ENCODE peak calls at places on chromosomes 11 and 22, in eight cellular contexts. A, H, M, P, S, I, N and E are unnamed samples.

GRCh38 chr11:13486926-13487660 is 8.7 kb downstream of the PTH start:
- DNase-seq in S (no peak), A (peak), M (peak), H (peak), I (no peak), P (peak), N (peak), E (peak)

GRCh38 chr11:67031791-67032561 is 9.0 kb downstream of the SYT12 start:
- DNase-seq in S (no peak), H (no peak), A (no peak), M (no peak), N (peak), I (no peak), P (no peak), E (no peak)

GRCh38 chr11:65454311-65454695 is 31.7 kb downstream of the NEAT1 start:
- DNase-seq in H (no peak), M (no peak), P (no peak), S (no peak), I (no peak), N (peak), A (peak), E (peak)

GRCh38 chr11:113493205-113493604 is 18.0 kb upstream of the DRD2 start:
- DNase-seq in S (no peak), M (no peak), A (no peak), H (no peak), N (no peak), I (no peak), P (no peak), E (no peak)

GRCh38 chr11:128342511-128343133 is 244.7 kb downstream of the ETS1 start:
- DNase-seq in N (peak), I (peak), P (peak), S (no peak), M (peak), H (peak), A (peak), E (peak)

GRCh38 chr22:23122992-23123803 is 18.6 kb downstream of the RSPH14 start:
- DNase-seq in M (no peak), I (no peak), P (no peak), N (no peak), H (no peak), A (no peak), S (no peak), E (no peak)

GRCh38 chr22:32622762-32623147 is 148.1 kb downstream of the FBXO7 start:
- DNase-seq in N (no peak), M (no peak), S (no peak), A (no peak), P (no peak), H (no peak), I (no peak), E (no peak)

GRCh38 chr11:65395961-65396530 is 9.6 kb downstream of the FRMD8 start:
- DNase-seq in N (no peak), P (no peak), M (no peak), I (no peak), H (no peak), S (no peak), A (no peak), E (no peak)

GRCh38 chr11:69398529-69399492 is 82.7 kb upstream of the LINC01488 start:
- DNase-seq in M (peak), N (no peak), A (peak), H (no peak), S (no peak), P (no peak), I (no peak), E (peak)

GRCh38 chr11:1953489-1954284 is 6.6 kb downstream of the MRPL23 start:
- DNase-seq in S (no peak), P (no peak), I (peak), N (no peak), H (peak), M (no peak), A (no peak), E (no peak)

GRCh38 chr11:108483163-108483562 is 15.0 kb downstream of the POGLUT3 start:
- DNase-seq in I (no peak), N (peak), A (no peak), H (no peak), S (no peak), M (no peak), P (no peak), E (no peak)

GRCh38 chr11:32939866-32940265 is 47.3 kb downstream of the QSER1 start:
- DNase-seq in H (no peak), S (no peak), M (no peak), I (no peak), N (peak), A (no peak), P (no peak), E (no peak)

GRCh38 chr11:108117746-108118371 is 3.5 kb upstream of the ACAT1 start:
- DNase-seq in A (no peak), M (no peak), S (no peak), P (peak), H (no peak), I (no peak), N (peak), E (peak)

GRCh38 chr11:46658259-46658658 is 40.9 kb downstream of the ATG13 start:
- DNase-seq in P (no peak), I (peak), H (no peak), N (peak), M (no peak), S (no peak), A (peak), E (peak)

GRCh38 chr22:50711446-50712340 is 26.3 kb upstream of the ACR start:
- DNase-seq in I (no peak), S (no peak), H (peak), P (no peak), A (no peak), M (no peak), N (no peak), E (no peak)

GRCh38 chr22:43060213-43060612 is 29.0 kb downstream of the TTLL1 start:
- DNase-seq in A (no peak), P (peak), H (no peak), M (peak), N (peak), S (no peak), I (no peak), E (no peak)

DNA sequence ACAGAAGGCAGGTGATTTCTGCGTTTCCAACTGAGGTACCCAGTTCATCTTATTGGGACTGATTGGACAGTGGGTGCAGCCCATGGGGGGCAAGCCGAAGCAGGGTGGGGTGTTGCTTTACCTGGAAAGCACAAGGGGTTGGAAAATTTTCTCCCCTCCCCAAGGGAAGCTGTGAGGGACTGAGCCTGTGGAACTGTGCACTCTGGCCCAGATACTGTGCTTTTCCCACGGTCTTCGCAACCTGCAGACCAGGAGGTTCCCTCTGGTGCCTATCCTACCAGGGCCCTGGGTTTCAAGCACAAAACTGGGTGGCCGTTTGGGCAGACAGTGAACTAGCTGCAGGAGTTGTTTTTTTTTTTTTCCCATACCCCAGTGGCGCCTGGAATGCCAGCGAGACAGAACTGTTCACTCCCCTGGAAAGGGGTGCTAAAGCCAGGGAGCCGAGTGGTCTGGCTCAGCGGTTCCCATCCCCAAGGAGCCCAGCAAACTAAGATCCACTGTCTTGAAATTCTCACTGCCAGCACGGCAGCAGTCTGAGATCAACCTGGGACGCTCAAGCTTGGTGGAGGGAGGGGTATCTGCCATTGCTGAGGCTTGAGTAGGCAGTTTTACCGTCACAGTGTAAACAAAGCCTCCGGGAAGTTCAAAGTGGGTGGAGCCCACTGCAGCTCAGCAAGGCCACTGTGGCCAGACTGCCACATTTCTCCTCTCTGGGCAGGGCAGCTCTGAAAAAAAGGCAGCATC is 97.2 kb downstream of the JRKL start:
- DNase-seq in S (no peak), I (no peak), M (peak), A (peak), P (no peak), H (no peak), N (peak), E (no peak)
- H3K4me3 ChIP-seq in S (no peak), I (no peak), M (no peak), A (no peak), P (no peak), H (no peak), N (no peak), E (no peak)

DNA sequence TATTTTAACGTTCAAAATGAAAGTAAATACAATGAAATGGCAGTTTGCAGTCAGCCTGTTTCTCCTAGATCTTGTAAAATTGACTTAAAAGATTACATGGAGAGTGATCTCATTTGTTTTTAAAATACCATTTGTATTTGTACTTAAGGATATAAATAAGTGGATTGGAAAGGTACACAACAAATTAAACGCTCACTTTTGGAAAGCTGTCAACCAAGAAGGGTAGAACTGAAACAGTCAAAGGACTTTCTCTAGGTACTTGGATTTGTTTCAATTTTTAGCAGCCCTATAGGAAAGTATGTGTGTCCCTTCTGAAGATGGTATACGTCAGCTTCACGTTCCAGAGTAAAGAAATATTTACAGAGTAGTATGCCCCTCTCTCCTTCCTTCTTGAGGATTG is 7.3 kb downstream of the TBRG1 start:
- DNase-seq in S (no peak), N (no peak), M (no peak), A (no peak), P (no peak), I (no peak), H (no peak), E (no peak)
- H3K4me3 ChIP-seq in S (no peak), N (no peak), M (no peak), A (no peak), P (no peak), I (no peak), H (no peak), E (no peak)

GRCh38 chr11:16603245-16603644 is 135.2 kb upstream of the C11orf58 start:
- DNase-seq in S (no peak), H (no peak), M (no peak), I (no peak), N (no peak), A (no peak), P (no peak), E (no peak)

GRCh38 chr11:16596231-16596630 is 142.2 kb upstream of the C11orf58 start:
- DNase-seq in S (no peak), N (no peak), A (no peak), H (no peak), I (no peak), M (no peak), P (no peak), E (no peak)

GRCh38 chr11:16598032-16598431 is 140.4 kb upstream of the C11orf58 start:
- DNase-seq in N (no peak), M (no peak), H (no peak), I (no peak), A (no peak), S (no peak), P (no peak), E (no peak)

GRCh38 chr11:16603890-16604783 is 134.3 kb upstream of the C11orf58 start:
- DNase-seq in S (no peak), P (no peak), A (peak), I (no peak), M (peak), H (peak), N (no peak), E (no peak)

GRCh38 chr11:16598906-16599305 is 139.5 kb upstream of the C11orf58 start:
- DNase-seq in P (no peak), S (no peak), A (no peak), H (no peak), I (no peak), N (no peak), M (no peak), E (no peak)
- H3K4me3 ChIP-seq in P (no peak), S (no peak), A (no peak), H (no peak), I (no peak), N (no peak), M (no peak), E (no peak)

DNA sequence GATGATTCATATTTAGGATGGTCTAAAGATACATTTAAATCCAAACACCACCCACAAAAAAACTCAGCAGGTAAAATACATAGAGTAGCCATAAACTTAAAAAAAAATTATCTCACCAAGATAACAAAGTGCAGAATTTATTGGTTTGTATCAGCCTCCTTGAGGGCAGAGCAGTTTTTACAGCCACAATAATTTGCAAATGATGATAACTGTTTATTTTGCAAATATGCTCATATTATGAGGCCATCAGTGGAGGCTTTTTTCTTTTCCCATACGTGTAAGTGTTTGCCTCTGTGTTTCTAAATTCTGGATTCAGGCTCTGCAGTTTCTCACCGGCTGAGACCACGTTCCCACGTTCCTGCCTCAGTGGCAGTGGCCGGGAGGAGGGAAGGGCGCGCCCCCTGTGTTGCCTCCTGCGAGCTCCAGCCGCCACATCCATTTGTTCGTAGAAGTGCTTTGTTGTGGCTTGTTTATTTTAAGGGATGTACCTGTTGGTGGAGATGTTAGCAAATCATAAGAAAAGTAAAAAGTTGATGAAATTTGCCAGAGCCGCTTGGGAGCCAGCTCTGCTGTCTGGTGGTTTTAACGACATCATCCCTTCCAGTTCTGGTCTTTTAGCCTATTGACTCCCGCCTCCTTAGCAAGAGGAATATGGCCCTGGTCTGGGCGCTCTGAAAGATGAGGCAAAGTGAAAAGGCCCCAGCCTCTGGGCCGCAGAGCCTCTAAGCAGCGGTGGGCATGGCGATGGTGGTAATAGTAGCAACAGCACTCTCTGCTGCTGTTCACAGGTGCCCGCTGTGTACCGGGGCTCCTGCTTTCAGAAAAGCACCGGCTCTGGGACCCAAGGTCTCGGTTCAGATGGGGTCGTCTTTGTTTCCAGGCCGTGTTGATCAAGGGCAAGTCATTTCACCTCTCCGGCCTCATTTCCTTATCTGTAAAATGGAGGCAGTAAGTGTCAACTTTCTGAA is 66.7 kb upstream of the PPARA start:
- DNase-seq in A (no peak), M (no peak), I (peak), S (no peak), N (peak), P (no peak), H (peak), E (no peak)
- H3K4me3 ChIP-seq in A (peak), M (no peak), I (peak), S (no peak), N (peak), P (no peak), H (no peak), E (peak)

DNA sequence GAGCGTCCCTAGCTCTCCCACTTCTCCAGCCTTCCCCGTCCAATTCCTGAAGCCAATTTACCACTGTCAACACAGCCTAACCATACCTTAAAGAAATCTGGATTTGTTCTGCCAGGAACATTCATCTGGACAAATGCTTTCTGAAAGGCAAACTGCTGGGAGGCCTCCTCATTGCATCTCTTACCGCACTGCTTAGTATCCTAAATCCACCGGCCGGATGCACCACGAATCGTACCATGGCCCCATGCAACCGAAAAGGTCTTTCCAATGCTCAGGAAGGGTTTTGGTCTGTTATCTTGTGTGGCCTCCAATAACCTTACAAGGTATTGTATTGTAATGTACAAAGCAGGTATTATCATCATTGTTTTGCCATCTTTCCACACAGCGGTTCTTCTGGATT is 57.6 kb downstream of the MYH9 start:
- DNase-seq in P (no peak), H (no peak), M (no peak), I (no peak), A (no peak), S (no peak), N (peak), E (no peak)
- H3K4me3 ChIP-seq in P (peak), H (no peak), M (no peak), I (no peak), A (no peak), S (no peak), N (no peak), E (no peak)